ENCODE peak calls at places on chromosomes 5 and 9, in seven cellular contexts. F, T, C, S, V, I and H are unnamed samples.

GRCh38 chr5:16464664-16465543 is 696 bp downstream of the ZNF622 start:
- DNase-seq in F (peak; percentile 24), T (no peak), C (no peak), S (no peak), V (no peak), I (peak; percentile 10), H (no peak)

GRCh38 chr5:1134478-1134877 is 22.6 kb upstream of the SLC12A7 start:
- DNase-seq in F (no peak), T (peak; percentile 77), C (no peak), S (no peak), V (no peak), I (no peak), H (no peak)

GRCh38 chr9:108654566-108654965 is 201.2 kb downstream of the ACTL7B start:
- DNase-seq in F (no peak), T (no peak), C (no peak), S (no peak), V (no peak), I (peak; percentile 14), H (no peak)

GRCh38 chr9:114427644-114428043 is 39.9 kb upstream of the AKNA start:
- DNase-seq in F (no peak), T (no peak), C (no peak), S (no peak), V (no peak), I (no peak), H (no peak)

GRCh38 chr9:3498691-3499090 is 27.1 kb downstream of the RFX3 start:
- DNase-seq in F (no peak), T (no peak), C (peak; percentile 35), S (no peak), V (peak; percentile 23), I (no peak), H (no peak)

GRCh38 chr5:73565969-73566547 is 515 bp downstream of the UTP15 start:
- DNase-seq in F (no peak), T (no peak), C (no peak), S (no peak), V (no peak), I (no peak), H (no peak)

GRCh38 chr5:105587963-105588662 is 2025.5 kb upstream of the NUDT12 start:
- DNase-seq in F (no peak), T (no peak), C (no peak), S (no peak), V (no peak), I (no peak), H (no peak)

GRCh38 chr5:1882337-1883119 is at the start of gene IRX4:
- DNase-seq in F (no peak), T (no peak), C (no peak), S (no peak), V (peak; percentile 62), I (no peak), H (no peak)

GRCh38 chr9:127660886-127661285 is 45.9 kb upstream of the CFAP157 start:
- DNase-seq in F (no peak), T (no peak), C (no peak), S (no peak), V (no peak), I (no peak), H (no peak)